ENCODE peak calls at places on chromosomes 3 and 15, in nine cellular contexts. Q is esophagus muscularis mucosa, T is ovary, G is sigmoid colon, S is K562, Y is tibial nerve, V is A549, E is transverse colon, J is HepG2. H is an unnamed sample. For H3K4me1, the result is how much of the 10 kb centered on the place peaks cover.

GRCh38 chr3:171824824-171825221 is 14.5 kb upstream of the PLD1 start:
- DNase-seq in E (no peak), S (no peak), G (no peak), T (no peak), J (no peak), Y (no peak), V (peak), Q (no peak), H (no peak)

GRCh38 chr3:136703429-136703828 is 48.7 kb downstream of the STAG1 start:
- DNase-seq in E (no peak), J (no peak), T (no peak), Y (no peak), G (no peak), Q (no peak), S (no peak), V (no peak), H (no peak)

GRCh38 chr15:38868326-38869114 is 303.9 kb upstream of the RASGRP1 start:
- DNase-seq in V (peak), T (no peak), J (peak), Y (peak), Q (no peak), S (no peak), E (peak), G (peak), H (peak)

GRCh38 chr15:68700395-68701123 is 120.1 kb downstream of the ANP32A start:
- DNase-seq in V (no peak), E (peak), Q (no peak), Y (no peak), S (no peak), T (peak), J (no peak), G (peak), H (no peak)

GRCh38 chr15:43828061-43828657 is 1.4 kb downstream of the WDR76 start:
- DNase-seq in S (no peak), Y (no peak), E (no peak), Q (no peak), J (no peak), G (no peak), T (no peak), V (no peak), H (no peak)

GRCh38 chr3:147361671-147362420 is 44.5 kb downstream of the ZIC4 start:
- DNase-seq in Y (peak), T (no peak), E (peak), J (peak), S (peak), V (no peak), G (no peak), Q (peak), H (no peak)

GRCh38 chr15:68277131-68277604 is 377 bp upstream of the FEM1B start:
- DNase-seq in S (no peak), V (peak), E (peak), G (peak), Y (no peak), Q (no peak), T (no peak), J (no peak), H (no peak)

GRCh38 chr15:38688761-38689160 is 124.1 kb upstream of the RASGRP1 start:
- DNase-seq in E (no peak), V (no peak), S (no peak), G (no peak), Q (no peak), T (no peak), J (no peak), Y (no peak), H (no peak)

GRCh38 chr3:131717493-131717892 is 214.7 kb upstream of the MRPL3 start:
- DNase-seq in T (no peak), G (no peak), Y (no peak), J (no peak), S (no peak), E (no peak), V (no peak), Q (no peak), H (no peak)

GRCh38 chr3:125433611-125434041 is 58.5 kb upstream of the ZNF148 start:
- DNase-seq in Y (no peak), V (no peak), G (no peak), T (no peak), Q (peak), J (no peak), S (peak), E (no peak), H (no peak)

GRCh38 chr15:57861805-57862586 is 155.5 kb downstream of the POLR2M start:
- DNase-seq in V (no peak), Y (no peak), Q (peak), E (no peak), T (no peak), J (no peak), G (no peak), S (no peak), H (no peak)

GRCh38 chr3:57892423-57892822 is 115.8 kb upstream of the FLNB start:
- DNase-seq in G (no peak), S (no peak), Q (no peak), V (no peak), T (no peak), J (no peak), E (no peak), Y (no peak), H (no peak)

GRCh38 chr15:36612063-36612788 is 32.8 kb downstream of the CDIN1 start:
- DNase-seq in G (no peak), S (no peak), Q (no peak), V (no peak), J (no peak), E (no peak), Y (no peak), T (no peak), H (no peak)

GRCh38 chr3:23600178-23600577 is 205.6 kb upstream of the UBE2E1 start:
- DNase-seq in G (no peak), S (no peak), T (no peak), Y (no peak), E (no peak), V (no peak), Q (no peak), J (no peak), H (no peak)

GRCh38 chr3:109532257-109533216 is 195.2 kb upstream of the DPPA4 start:
- DNase-seq in T (no peak), S (no peak), V (no peak), G (no peak), J (peak), Y (peak), Q (no peak), E (peak), H (peak)

GRCh38 chr3:158532099-158532734 is 38.8 kb upstream of the MLF1 start:
- DNase-seq in E (no peak), V (peak), Q (no peak), Y (peak), J (peak), T (no peak), S (peak), G (no peak), H (no peak)

GRCh38 chr3:29426302-29427226 is 145.7 kb downstream of the RBMS3 start:
- DNase-seq in T (no peak), Y (no peak), S (no peak), V (no peak), E (no peak), Q (no peak), J (no peak), G (no peak), H (no peak)

GRCh38 chr3:59143447-59143846 is 93.6 kb upstream of the CFAP20DC start:
- DNase-seq in E (no peak), S (no peak), J (no peak), G (no peak), V (no peak), Q (no peak), Y (no peak), T (no peak), H (no peak)

GRCh38 chr3:195065142-195065863 is 205.7 kb downstream of the XXYLT1 start:
- DNase-seq in E (no peak), J (no peak), Q (no peak), T (no peak), S (no peak), Y (no peak), G (peak), V (no peak), H (no peak)

GRCh38 chr3:42014949-42015533 is 53.1 kb upstream of the ULK4 start:
- DNase-seq in T (no peak), Y (peak), S (peak), Q (no peak), E (peak), G (peak), J (peak), V (no peak), H (peak)

GRCh38 chr3:113736548-113737089 is 9.4 kb downstream of the NAA50 start:
- DNase-seq in G (no peak), E (no peak), J (peak), V (peak), T (no peak), Y (no peak), Q (no peak), S (peak), H (no peak)

GRCh38 chr15:51874751-51875644 is 45.5 kb downstream of the TMOD3 start:
- DNase-seq in Q (no peak), S (peak), Y (peak), T (no peak), E (peak), V (peak), J (peak), G (peak), H (peak)

GRCh38 chr3:45537960-45538640 is 56.5 kb upstream of the LIMD1 start:
- DNase-seq in T (no peak), S (no peak), G (peak), Y (peak), V (no peak), J (no peak), Q (no peak), E (peak), H (no peak)

GRCh38 chr3:143070977-143071551 is 48.5 kb upstream of the CHST2 start:
- DNase-seq in S (no peak), V (no peak), G (no peak), T (no peak), E (no peak), Q (no peak), Y (no peak), J (peak), H (no peak)

GRCh38 chr3:63961891-63962290 is 49.7 kb upstream of the SCAANT1 start:
- DNase-seq in E (no peak), V (peak), T (no peak), G (no peak), S (peak), J (peak), Y (no peak), Q (no peak), H (no peak)

GRCh38 chr3:108406063-108406660 is 104.2 kb downstream of the MYH15 start:
- DNase-seq in E (no peak), J (no peak), Q (no peak), V (no peak), S (no peak), T (no peak), Y (no peak), G (no peak), H (no peak)

GRCh38 chr15:63551400-63551799 is 45.8 kb upstream of the FBXL22 start:
- DNase-seq in G (no peak), Y (no peak), E (no peak), T (no peak), Q (no peak), S (no peak), J (no peak), V (no peak), H (no peak)

GRCh38 chr15:61668444-61668843 is 391.8 kb downstream of the VPS13C start:
- DNase-seq in J (no peak), E (no peak), Y (no peak), Q (peak), V (no peak), S (peak), G (no peak), T (no peak), H (no peak)

GRCh38 chr15:40471778-40472130 is 970 bp downstream of the CHST14 start:
- DNase-seq in E (peak), J (peak), Y (no peak), S (no peak), T (no peak), Q (no peak), G (no peak), V (no peak), H (peak)

GRCh38 chr3:127534564-127534963 is 56.0 kb downstream of the TPRA1 start:
- DNase-seq in T (no peak), G (no peak), S (no peak), V (no peak), E (no peak), Q (no peak), J (no peak), Y (no peak), H (no peak)

GRCh38 chr3:142087676-142088075 is 61.7 kb downstream of the TFDP2 start:
- DNase-seq in E (no peak), V (no peak), J (no peak), Y (no peak), Q (no peak), S (no peak), T (no peak), G (no peak), H (no peak)

GRCh38 chr3:40451551-40451950 is 5.6 kb upstream of the RPL14 start:
- DNase-seq in V (no peak), S (no peak), J (no peak), G (no peak), T (no peak), Y (no peak), E (no peak), Q (no peak), H (no peak)

GRCh38 chr3:35857004-35857403 is 217.7 kb downstream of the ARPP21 start:
- DNase-seq in J (no peak), E (no peak), V (no peak), Y (no peak), T (no peak), G (no peak), S (no peak), Q (no peak), H (no peak)

GRCh38 chr15:40313531-40314398 is 6.0 kb upstream of the PLCB2 start:
- DNase-seq in J (peak), T (no peak), Y (peak), G (peak), V (no peak), S (no peak), Q (no peak), E (peak), H (peak)

GRCh38 chr15:52427804-52428203 is 100.9 kb downstream of the MYO5A start:
- DNase-seq in J (no peak), Q (no peak), S (peak), Y (no peak), V (no peak), G (no peak), T (peak), E (no peak), H (no peak)

GRCh38 chr15:74123131-74123429 is 7.3 kb upstream of the ISLR2 start:
- DNase-seq in Q (no peak), G (no peak), E (no peak), V (no peak), Y (no peak), T (no peak), J (no peak), S (no peak), H (no peak)

GRCh38 chr3:156409694-156410093 is 145.2 kb downstream of the SSR3 start:
- DNase-seq in G (no peak), T (no peak), J (no peak), S (no peak), Y (no peak), E (no peak), Q (no peak), V (no peak), H (no peak)

GRCh38 chr3:175184392-175184791 is 325.3 kb downstream of the NAALADL2 start:
- DNase-seq in V (no peak), E (no peak), G (no peak), Q (no peak), T (no peak), J (no peak), Y (no peak), S (no peak), H (no peak)

GRCh38 chr15:27183182-27183581 is 212.2 kb downstream of the GABRG3 start:
- DNase-seq in J (no peak), T (no peak), Q (no peak), V (no peak), S (no peak), E (no peak), Y (no peak), G (no peak), H (no peak)

GRCh38 chr3:150097588-150097890 is 126.8 kb upstream of the PFN2 start:
- DNase-seq in T (no peak), G (no peak), V (no peak), Y (no peak), J (no peak), Q (no peak), E (no peak), S (no peak), H (no peak)
- TF ChIP-seq EP300 in T (no peak), G (no peak), V (no peak), Y (no peak), J (no peak), Q (no peak), E (no peak), S (no peak), H (no peak)

GRCh38 chr3:187360523-187361060 is 7.6 kb upstream of the RTP4 start:
- DNase-seq in G (no peak), Y (no peak), Q (no peak), J (no peak), T (no peak), V (no peak), E (no peak), S (no peak), H (no peak)

GRCh38 chr3:187367561-187368103 is 553 bp upstream of the RTP4 start:
- DNase-seq in E (no peak), Q (no peak), V (no peak), Y (no peak), G (no peak), T (peak), J (no peak), S (no peak), H (no peak)

GRCh38 chr3:187360087-187360486 is 8.1 kb upstream of the RTP4 start:
- DNase-seq in J (no peak), G (no peak), Q (no peak), V (no peak), T (no peak), Y (no peak), E (no peak), S (no peak), H (no peak)

GRCh38 chr3:187361835-187362234 is 6.3 kb upstream of the RTP4 start:
- DNase-seq in Q (no peak), S (no peak), V (no peak), G (no peak), E (no peak), T (no peak), Y (no peak), J (no peak), H (no peak)
- H3K4me1 ChIP-seq in Q (under half), S (under half), V (under half), G (under half), E (under half), T (under half), Y (under half), J (under half), H (under half)

DNA sequence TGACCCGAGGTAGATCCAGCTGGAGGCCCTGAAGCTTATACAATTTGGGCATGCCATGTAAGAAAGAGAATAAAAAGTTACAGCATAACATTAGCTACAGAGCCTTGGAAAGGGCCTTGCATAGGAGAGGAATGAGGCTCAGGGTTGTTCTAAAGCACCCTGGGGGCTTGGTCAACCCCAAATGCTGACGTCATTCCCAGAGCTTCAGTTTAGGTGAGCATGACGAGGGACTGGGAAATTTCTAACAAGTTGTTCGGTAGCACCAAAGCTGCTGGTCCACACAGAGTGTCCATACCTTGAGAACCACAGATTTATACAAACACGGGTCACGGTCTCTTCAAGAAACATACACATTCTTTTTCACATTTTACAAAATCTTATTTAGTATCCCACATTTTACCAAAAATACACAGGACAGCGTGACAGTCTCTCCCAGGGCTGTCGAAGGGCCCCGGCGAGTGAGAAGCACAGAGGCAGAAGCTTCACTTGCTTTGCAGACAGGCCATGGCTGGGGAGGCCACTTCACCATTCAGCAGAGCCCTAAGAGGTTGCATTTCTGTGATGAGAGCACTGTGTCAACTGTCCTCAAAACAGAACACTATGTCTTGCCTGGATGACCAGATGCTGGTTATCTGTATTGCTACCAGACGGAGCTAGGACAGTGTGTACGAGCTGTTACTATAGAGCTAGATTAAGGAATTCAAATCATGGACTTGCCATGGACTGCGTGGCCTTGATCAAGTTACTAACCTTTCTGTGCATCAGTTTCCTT is 68.2 kb upstream of the ARRDC4 start:
- DNase-seq in V (no peak), J (no peak), S (no peak), G (no peak), Y (no peak), Q (no peak), E (no peak), T (no peak), H (no peak)
- TF ChIP-seq POLR2A in V (no peak), J (no peak), S (no peak), G (no peak), Y (no peak), Q (no peak), E (no peak), T (no peak), H (no peak)

DNA sequence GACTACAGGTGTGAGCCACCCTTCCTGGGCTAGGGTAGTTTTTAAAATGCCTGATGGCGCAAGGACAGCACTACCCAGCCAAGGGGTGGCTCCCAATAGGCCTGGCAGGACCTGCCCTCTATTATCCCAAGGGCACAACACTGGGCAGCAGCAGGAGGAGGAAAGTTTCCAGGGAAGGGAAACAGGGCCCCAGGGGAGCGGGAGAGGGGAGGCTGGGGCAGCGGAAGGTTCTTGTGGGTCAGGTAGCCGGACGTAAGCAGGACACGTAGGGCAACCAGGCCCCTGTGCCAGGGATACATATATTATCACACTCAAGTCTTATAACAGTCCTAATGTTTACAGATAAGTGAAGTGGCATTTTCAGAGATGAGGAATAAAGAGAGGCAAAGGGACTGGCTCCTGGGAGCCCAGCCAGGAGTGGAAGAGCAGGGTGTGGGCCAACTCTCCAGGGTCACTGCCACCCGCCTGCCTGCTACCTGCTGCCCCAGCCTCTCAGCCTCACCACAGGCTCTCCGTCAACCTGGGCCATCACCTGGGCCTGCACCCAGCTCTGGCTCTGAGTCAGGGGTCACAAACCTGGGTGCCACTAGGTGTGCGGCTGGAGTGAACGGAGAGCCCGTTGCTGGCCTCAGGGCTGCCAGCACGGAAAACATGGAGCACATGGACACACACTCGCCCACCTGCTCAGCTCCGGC is 73.2 kb upstream of the SNRPA1 start:
- DNase-seq in Q (no peak), T (no peak), G (no peak), J (no peak), E (no peak), S (no peak), V (no peak), Y (no peak), H (peak)
- TF ChIP-seq EP300 in Q (no peak), T (no peak), G (no peak), J (no peak), E (no peak), S (no peak), V (no peak), Y (no peak), H (no peak)

GRCh38 chr3:47161983-47162694 is 1.8 kb downstream of the SETD2 start:
- DNase-seq in G (no peak), S (no peak), T (no peak), V (no peak), Y (no peak), J (no peak), Q (no peak), E (no peak), H (no peak)
- H3K4me1 ChIP-seq in G (half or more), S (under half), T (under half), V (under half), Y (under half), J (half or more), Q (half or more), E (under half), H (half or more)

DNA sequence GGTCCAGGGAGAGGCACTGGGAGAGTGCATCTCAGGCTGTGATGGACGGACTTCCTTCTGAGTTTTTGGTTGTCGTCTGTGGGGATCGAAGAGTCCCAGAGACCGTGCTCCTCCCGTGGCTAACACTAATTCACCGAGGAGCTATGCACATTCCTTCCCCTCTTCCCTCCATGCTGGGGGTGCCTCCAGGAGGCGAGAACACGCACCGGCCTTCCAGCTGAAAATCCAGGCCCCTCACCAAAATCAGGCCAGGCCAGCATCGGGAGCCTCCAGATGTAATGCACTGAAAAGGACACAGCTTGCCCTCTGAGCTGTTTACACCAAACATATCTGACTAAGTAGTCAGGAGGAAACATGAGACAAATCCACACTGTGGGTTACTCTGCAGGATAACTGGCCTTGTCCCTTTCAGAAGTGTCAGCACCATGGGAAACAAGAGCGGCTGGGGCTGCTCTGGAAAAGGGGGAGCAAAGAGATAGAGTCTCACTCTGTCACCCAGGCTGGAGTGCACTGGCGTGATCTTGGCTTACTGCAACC is 5.5 kb downstream of the RNU5B-1 start:
- DNase-seq in Y (no peak), S (no peak), V (no peak), T (no peak), E (no peak), G (no peak), Q (no peak), J (no peak), H (no peak)
- TF ChIP-seq POLR2A in Y (no peak), S (no peak), V (no peak), T (no peak), E (no peak), G (no peak), Q (no peak), J (no peak), H (no peak)

H was measured in stomach.